ENCODE peak calls at places on chromosomes 2 and 18, in eight cellular contexts. E is AG09309, K is glutamatergic neuron, N is tibial artery, T is nephron progenitor cell, G is mammary epithelial cell, F is kidney epithelial cell, D is transverse colon. R is an unnamed sample.

GRCh38 chr2:162086904-162087303 is 12.9 kb upstream of the DPP4 start:
- DNase-seq in F (no peak), D (no peak), T (no peak), N (no peak), E (peak), K (no peak), G (peak), R (no peak)

GRCh38 chr2:70340921-70341765 is 39.3 kb upstream of the FAM136A start:
- DNase-seq in F (no peak), T (peak), E (no peak), D (peak), K (peak), G (peak), N (no peak), R (peak)

GRCh38 chr2:44136186-44136585 is 32.5 kb upstream of the PPM1B start:
- DNase-seq in D (no peak), K (no peak), F (no peak), G (peak), N (no peak), E (peak), T (no peak), R (no peak)

GRCh38 chr2:63742592-63742991 is 99.1 kb upstream of the UGP2 start:
- DNase-seq in E (no peak), F (no peak), N (no peak), G (no peak), T (no peak), D (no peak), K (no peak), R (no peak)

GRCh38 chr2:240153418-240153817 is 13.0 kb upstream of the OTOS start:
- DNase-seq in T (no peak), G (no peak), N (no peak), F (no peak), K (no peak), D (no peak), E (no peak), R (no peak)

GRCh38 chr18:59311631-59312030 is 6.8 kb downstream of the CPLX4 start:
- DNase-seq in G (peak), D (no peak), N (no peak), T (no peak), K (no peak), F (no peak), E (no peak), R (no peak)

GRCh38 chr2:162677476-162677875 is 161.1 kb downstream of the KCNH7 start:
- DNase-seq in G (peak), D (no peak), K (no peak), N (no peak), F (no peak), T (no peak), E (no peak), R (no peak)

GRCh38 chr2:216516730-216517350 is 18.2 kb downstream of the RPL37A start:
- DNase-seq in G (peak), D (no peak), N (no peak), E (no peak), T (no peak), F (no peak), K (no peak), R (no peak)

GRCh38 chr2:2575870-2576386 is 244.9 kb upstream of the MYT1L start:
- DNase-seq in T (no peak), N (no peak), K (no peak), G (no peak), E (no peak), D (no peak), F (no peak), R (no peak)

GRCh38 chr2:211823886-211824479 is 714.6 kb downstream of the ERBB4 start:
- DNase-seq in G (no peak), K (no peak), E (no peak), F (no peak), D (no peak), N (no peak), T (no peak), R (no peak)

GRCh38 chr2:127105656-127106456 is 1.1 kb downstream of the BIN1 start:
- DNase-seq in N (no peak), G (no peak), E (no peak), F (no peak), T (peak), D (peak), K (peak), R (peak)

GRCh38 chr2:56167616-56168015 is 16.2 kb upstream of the CCDC85A start:
- DNase-seq in T (no peak), F (no peak), G (no peak), K (no peak), D (no peak), N (no peak), E (no peak), R (no peak)

GRCh38 chr2:212274215-212274614 is 264.4 kb downstream of the ERBB4 start:
- DNase-seq in D (no peak), K (no peak), E (no peak), T (no peak), F (no peak), G (no peak), N (no peak), R (no peak)

GRCh38 chr18:57434536-57435494 is at the start of gene ONECUT2:
- DNase-seq in T (peak), D (peak), G (peak), F (peak), N (peak), E (peak), K (peak), R (peak)

GRCh38 chr2:82789886-82790276 is 1669.2 kb downstream of the SUCLG1 start:
- DNase-seq in D (no peak), E (no peak), F (no peak), K (no peak), G (no peak), T (no peak), N (no peak), R (no peak)

GRCh38 chr2:24926602-24927252 is 6.7 kb upstream of the ADCY3 start:
- DNase-seq in K (no peak), E (no peak), D (peak), G (no peak), F (no peak), T (peak), N (peak), R (no peak)

GRCh38 chr2:240466579-240467148 is 31.2 kb downstream of the GPC1 start:
- DNase-seq in E (no peak), G (no peak), N (no peak), F (no peak), K (peak), D (peak), T (peak), R (no peak)

GRCh38 chr2:12305931-12306330 is 410.8 kb upstream of the TRIB2 start:
- DNase-seq in D (no peak), N (no peak), T (no peak), F (no peak), G (no peak), K (no peak), E (no peak), R (no peak)

GRCh38 chr2:7003895-7004294 is 86.7 kb downstream of the RNF144A start:
- DNase-seq in E (no peak), F (no peak), D (no peak), N (no peak), T (no peak), G (no peak), K (no peak), R (no peak)

GRCh38 chr2:123468071-123468470 is 557.0 kb upstream of the CNTNAP5 start:
- DNase-seq in E (no peak), F (no peak), N (no peak), D (no peak), K (no peak), T (no peak), G (peak), R (no peak)

GRCh38 chr2:45170976-45171514 is 161.8 kb upstream of the SIX2 start:
- DNase-seq in T (peak), D (no peak), F (no peak), N (no peak), G (no peak), K (no peak), E (no peak), R (no peak)

GRCh38 chr18:54765636-54766035 is 62.6 kb upstream of the RAB27B start:
- DNase-seq in G (no peak), K (no peak), T (no peak), E (no peak), N (no peak), F (no peak), D (no peak), R (no peak)

GRCh38 chr18:29185801-29186200 is 1008.9 kb upstream of the CDH2 start:
- DNase-seq in E (no peak), T (no peak), K (no peak), F (no peak), D (no peak), G (no peak), N (no peak), R (no peak)

GRCh38 chr2:239548491-239548890 is 147.7 kb upstream of the HDAC4 start:
- DNase-seq in D (no peak), E (no peak), F (no peak), G (peak), T (peak), K (no peak), N (no peak), R (no peak)

GRCh38 chr2:16281451-16282330 is 341.3 kb downstream of the MYCN start:
- DNase-seq in T (peak), N (no peak), F (no peak), D (no peak), K (peak), G (peak), E (no peak), R (peak)

GRCh38 chr2:88180594-88181240 is 10.6 kb downstream of the THNSL2 start:
- DNase-seq in D (no peak), N (no peak), G (peak), K (no peak), T (no peak), F (no peak), E (peak), R (no peak)
- TF ChIP-seq CTCF in D (no peak), N (no peak), G (no peak), K (no peak), T (no peak), F (no peak), E (no peak), R (no peak)

GRCh38 chr2:144165599-144166250 is 354.2 kb downstream of the ZEB2 start:
- DNase-seq in E (no peak), T (no peak), N (no peak), F (no peak), D (no peak), G (peak), K (no peak), R (no peak)

GRCh38 chr2:144161061-144161460 is 358.9 kb downstream of the ZEB2 start:
- DNase-seq in N (no peak), G (peak), F (no peak), D (no peak), E (no peak), T (no peak), K (no peak), R (no peak)

GRCh38 chr2:144159264-144159663 is 360.7 kb downstream of the ZEB2 start:
- DNase-seq in K (no peak), T (no peak), D (no peak), E (no peak), N (no peak), G (no peak), F (no peak), R (no peak)

GRCh38 chr2:144163592-144163991 is 356.3 kb downstream of the ZEB2 start:
- DNase-seq in E (no peak), T (no peak), N (no peak), D (no peak), G (no peak), K (no peak), F (no peak), R (no peak)

GRCh38 chr2:144162652-144163051 is 357.3 kb downstream of the ZEB2 start:
- DNase-seq in F (no peak), G (peak), E (no peak), K (no peak), N (no peak), D (peak), T (no peak), R (no peak)
- TF ChIP-seq CTCF in F (peak), G (peak), E (peak), K (no peak), N (no peak), D (peak), T (peak), R (peak)

GRCh38 chr2:140349695-140350094 is 1569.5 kb upstream of the NXPH2 start:
- DNase-seq in G (no peak), K (no peak), T (no peak), D (no peak), F (no peak), N (no peak), E (no peak), R (no peak)
- TF ChIP-seq CTCF in G (no peak), K (no peak), T (no peak), D (no peak), F (no peak), N (no peak), E (no peak), R (no peak)

GRCh38 chr2:130378206-130378897 is 22.5 kb downstream of the PTPN18 start:
- DNase-seq in E (no peak), D (no peak), K (no peak), T (no peak), G (no peak), F (no peak), N (no peak), R (no peak)
- TF ChIP-seq CTCF in E (no peak), D (no peak), K (no peak), T (no peak), G (no peak), F (no peak), N (no peak), R (no peak)

GRCh38 chr2:226797989-226798421 is 1.6 kb downstream of the IRS1 start:
- DNase-seq in E (no peak), D (no peak), G (no peak), N (no peak), K (peak), F (no peak), T (no peak), R (no peak)

GRCh38 chr2:226799976-226800940 is 638 bp upstream of the IRS1 start:
- DNase-seq in G (no peak), K (peak), E (no peak), D (peak), F (no peak), N (peak), T (peak), R (no peak)

GRCh38 chr2:226798422-226799210 is 1.0 kb downstream of the IRS1 start:
- DNase-seq in T (peak), N (peak), D (peak), E (no peak), F (no peak), K (peak), G (peak), R (no peak)

GRCh38 chr2:226800941-226801784 is 1.5 kb upstream of the IRS1 start:
- DNase-seq in G (no peak), T (peak), E (no peak), F (no peak), K (peak), D (peak), N (peak), R (peak)

DNA sequence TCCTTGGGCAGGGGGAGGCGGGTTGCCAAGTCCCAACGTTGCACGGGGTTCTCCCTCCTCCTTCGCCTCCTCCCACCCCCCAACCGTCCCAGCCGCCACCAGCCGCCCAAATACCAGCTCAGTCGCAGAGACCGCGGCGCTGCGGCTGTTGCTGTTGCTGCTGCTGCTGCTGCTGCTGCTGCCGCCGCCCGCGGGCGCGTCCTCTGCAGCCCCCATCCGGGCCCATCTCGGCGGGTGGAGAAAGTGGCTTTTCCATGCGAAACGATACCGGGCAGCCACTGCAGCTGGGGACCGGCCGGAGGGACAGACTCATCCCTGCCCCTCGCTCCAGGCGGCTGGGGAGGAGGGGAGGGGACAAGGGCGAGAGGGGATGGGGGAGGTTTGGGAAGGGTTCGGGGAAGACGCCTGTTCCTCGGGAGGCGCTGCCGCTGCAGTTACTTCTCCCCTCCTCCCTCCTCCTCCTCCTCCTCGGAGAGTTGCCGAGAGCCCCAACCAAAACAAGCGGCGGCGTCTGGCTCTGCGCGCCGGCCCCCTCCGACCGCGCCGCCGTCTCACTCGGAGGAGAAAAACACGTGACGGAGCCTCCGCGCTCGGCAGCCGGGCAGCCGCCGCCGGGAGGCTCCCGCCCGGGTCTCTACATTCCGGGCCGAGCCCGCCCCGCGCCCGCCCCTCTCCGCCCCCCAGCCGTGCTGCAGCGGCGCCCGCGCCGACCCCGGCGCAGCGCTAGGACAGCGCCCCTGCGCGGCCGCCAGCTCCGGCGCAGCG is at the start of gene IRS1:
- DNase-seq in N (peak), F (no peak), E (no peak), T (peak), D (peak), K (peak), G (peak), R (peak)
- TF ChIP-seq CTCF in N (no peak), F (no peak), E (peak), T (no peak), D (peak), K (no peak), G (peak), R (peak)